ENCODE peak calls at places on chromosome 4, in nine cellular contexts. J, E, K, S, W, Z, X, N and G are unnamed samples.
A peak's percentile ranks its signal among the peaks of the same experiment; 100 is the strongest.

GRCh38 chr4:138576684-138577083 is 334.5 kb upstream of the SLC7A11 start:
- DNase-seq in J (no peak), E (no peak), K (no peak), S (no peak), W (no peak), Z (peak; percentile 65), X (peak; percentile 25), N (no peak), G (no peak)

GRCh38 chr4:101188906-101189305 is 158.4 kb downstream of the PPP3CA start:
- DNase-seq in J (no peak), E (no peak), K (no peak), S (no peak), W (no peak), Z (no peak), X (no peak), N (no peak), G (no peak)

GRCh38 chr4:124952601-124953000 is 240.1 kb upstream of the ANKRD50 start:
- DNase-seq in J (no peak), E (no peak), K (no peak), S (no peak), W (no peak), Z (no peak), X (no peak), N (no peak), G (no peak)

GRCh38 chr4:93065790-93066189 is 762.0 kb downstream of the GRID2 start:
- DNase-seq in J (no peak), E (no peak), K (no peak), S (no peak), W (no peak), Z (no peak), X (no peak), N (no peak), G (no peak)

GRCh38 chr4:8829584-8829983 is 42.1 kb downstream of the HMX1 start:
- DNase-seq in J (no peak), E (no peak), K (no peak), S (peak; percentile 13), W (no peak), Z (no peak), X (no peak), N (no peak), G (no peak)

GRCh38 chr4:20666471-20666870 is 33.8 kb upstream of the PACRGL start:
- DNase-seq in J (no peak), E (no peak), K (no peak), S (no peak), W (no peak), Z (no peak), X (no peak), N (no peak), G (no peak)

GRCh38 chr4:186887211-186887785 is 163.6 kb upstream of the FAT1 start:
- DNase-seq in J (no peak), E (no peak), K (no peak), S (no peak), W (no peak), Z (peak; percentile 70), X (no peak), N (no peak), G (no peak)

GRCh38 chr4:53863731-53864130 is 200.7 kb downstream of the CHIC2 start:
- DNase-seq in J (no peak), E (no peak), K (no peak), S (no peak), W (no peak), Z (peak; percentile 37), X (no peak), N (no peak), G (no peak)

GRCh38 chr4:105683038-105683437 is 25.5 kb downstream of the INTS12 start:
- DNase-seq in J (no peak), E (no peak), K (no peak), S (no peak), W (no peak), Z (no peak), X (no peak), N (no peak), G (no peak)

GRCh38 chr4:104395219-104395618 is 99.5 kb downstream of the CXXC4 start:
- DNase-seq in J (no peak), E (no peak), K (no peak), S (no peak), W (no peak), Z (no peak), X (no peak), N (no peak), G (no peak)

GRCh38 chr4:136713140-136713539 is 819.2 kb downstream of the PCDH18 start:
- DNase-seq in J (no peak), E (no peak), K (no peak), S (no peak), W (no peak), Z (peak; percentile 0), X (no peak), N (no peak), G (no peak)

GRCh38 chr4:165351359-165352130 is 24.1 kb downstream of the MSMO1 start:
- DNase-seq in J (no peak), E (no peak), K (no peak), S (no peak), W (no peak), Z (no peak), X (no peak), N (no peak), G (no peak)

GRCh38 chr4:103306870-103307345 is 108.8 kb upstream of the CENPE start:
- DNase-seq in J (no peak), E (no peak), K (no peak), S (no peak), W (no peak), Z (no peak), X (no peak), N (no peak), G (no peak)

GRCh38 chr4:10164877-10165283 is 48.3 kb upstream of the WDR1 start:
- DNase-seq in J (no peak), E (peak; percentile 32), K (no peak), S (peak; percentile 66), W (no peak), Z (peak; percentile 71), X (no peak), N (no peak), G (no peak)

GRCh38 chr4:13905543-13905942 is 278.0 kb upstream of the BOD1L1 start:
- DNase-seq in J (no peak), E (no peak), K (no peak), S (no peak), W (no peak), Z (peak; percentile 78), X (no peak), N (no peak), G (no peak)

GRCh38 chr4:138919094-138919936 is 96.3 kb upstream of the NOCT start:
- DNase-seq in J (peak; percentile 4), E (peak; percentile 33), K (peak; percentile 24), S (peak; percentile 72), W (no peak), Z (peak; percentile 83), X (no peak), N (no peak), G (no peak)

GRCh38 chr4:6909970-6910339 is 329 bp downstream of the TBC1D14 start:
- DNase-seq in J (no peak), E (no peak), K (peak; percentile 24), S (no peak), W (no peak), Z (no peak), X (no peak), N (no peak), G (no peak)

GRCh38 chr4:114005569-114006442 is 26.4 kb upstream of the ARSJ start:
- DNase-seq in J (no peak), E (no peak), K (no peak), S (no peak), W (no peak), Z (peak; percentile 75), X (no peak), N (no peak), G (no peak)

GRCh38 chr4:182488886-182489285 is 245.7 kb downstream of the TENM3 start:
- DNase-seq in J (no peak), E (no peak), K (no peak), S (no peak), W (no peak), Z (no peak), X (no peak), N (no peak), G (no peak)

GRCh38 chr4:39464886-39465501 is 6.1 kb downstream of the LIAS start:
- DNase-seq in J (no peak), E (no peak), K (no peak), S (no peak), W (no peak), Z (peak; percentile 77), X (no peak), N (no peak), G (no peak)

GRCh38 chr4:1401409-1402020 is 4.7 kb downstream of the NKX1-1 start:
- DNase-seq in J (no peak), E (no peak), K (no peak), S (peak; percentile 58), W (no peak), Z (no peak), X (no peak), N (no peak), G (no peak)

GRCh38 chr4:41323706-41324105 is 67.0 kb downstream of the UCHL1 start:
- DNase-seq in J (no peak), E (no peak), K (no peak), S (no peak), W (no peak), Z (peak; percentile 61), X (no peak), N (no peak), G (no peak)